ENCODE peak calls at places on chromosome 21, in seven cellular contexts. O, R, J, S, K, A and D are unnamed samples.

GRCh38 chr21:45637883-45638282 is 5.6 kb upstream of the PCBP3 start:
- DNase-seq in O (no peak), R (no peak), J (no peak), S (no peak), K (no peak), A (no peak), D (no peak)

GRCh38 chr21:36263797-36264196 is 56.2 kb upstream of the MORC3 start:
- DNase-seq in O (no peak), R (no peak), J (no peak), S (no peak), K (no peak), A (no peak), D (no peak)

GRCh38 chr21:38819719-38820147 is 14.0 kb downstream of the ETS2 start:
- DNase-seq in O (no peak), R (no peak), J (peak; percentile 68), S (no peak), K (no peak), A (no peak), D (no peak)

GRCh38 chr21:31335957-31336738 is 7.9 kb downstream of the TIAM1 start:
- DNase-seq in O (no peak), R (no peak), J (peak; percentile 92), S (no peak), K (no peak), A (no peak), D (no peak)

GRCh38 chr21:34881894-34882371 is 167.2 kb downstream of the RUNX1 start:
- DNase-seq in O (no peak), R (no peak), J (peak; percentile 86), S (no peak), K (no peak), A (no peak), D (no peak)

GRCh38 chr21:25980710-25981109 is 189.9 kb downstream of the APP start:
- DNase-seq in O (no peak), R (no peak), J (no peak), S (no peak), K (no peak), A (no peak), D (no peak)

GRCh38 chr21:38308010-38308784 is 51.4 kb downstream of the KCNJ15 start:
- DNase-seq in O (no peak), R (no peak), J (peak; percentile 60), S (no peak), K (no peak), A (no peak), D (no peak)

GRCh38 chr21:25837545-25838263 is 102.9 kb downstream of the GABPA start:
- DNase-seq in O (no peak), R (no peak), J (peak; percentile 22), S (no peak), K (no peak), A (no peak), D (no peak)

GRCh38 chr21:42624095-42624830 is 29.2 kb upstream of the PDE9A start:
- DNase-seq in O (no peak), R (no peak), J (no peak), S (no peak), K (no peak), A (no peak), D (no peak)

GRCh38 chr21:41112740-41113692 is 54.9 kb upstream of the BACE2 start:
- DNase-seq in O (no peak), R (no peak), J (peak; percentile 92), S (no peak), K (no peak), A (no peak), D (no peak)

GRCh38 chr21:18142639-18143038 is 102.0 kb upstream of the CHODL start:
- DNase-seq in O (no peak), R (no peak), J (no peak), S (no peak), K (no peak), A (no peak), D (no peak)

GRCh38 chr21:34950980-34951379 is 98.1 kb downstream of the RUNX1 start:
- DNase-seq in O (no peak), R (no peak), J (no peak), S (no peak), K (no peak), A (no peak), D (peak; percentile 40)

GRCh38 chr21:44844256-44844655 is 26.4 kb upstream of the SUMO3 start:
- DNase-seq in O (no peak), R (no peak), J (no peak), S (no peak), K (no peak), A (no peak), D (no peak)

GRCh38 chr21:39451332-39452206 is at the start of gene SH3BGR:
- DNase-seq in O (no peak), R (peak; percentile 90), J (peak; percentile 3), S (no peak), K (no peak), A (no peak), D (peak; percentile 75)

GRCh38 chr21:46095814-46096595 is 1.9 kb upstream of the COL6A2 start:
- DNase-seq in O (no peak), R (no peak), J (no peak), S (no peak), K (peak; percentile 4), A (no peak), D (no peak)

GRCh38 chr21:41211041-41211426 is 43.1 kb downstream of the BACE2 start:
- DNase-seq in O (no peak), R (no peak), J (no peak), S (no peak), K (no peak), A (no peak), D (no peak)

GRCh38 chr21:43188712-43189151 is 19.9 kb downstream of the CRYAA start:
- DNase-seq in O (no peak), R (peak; percentile 76), J (peak; percentile 15), S (no peak), K (no peak), A (no peak), D (no peak)

GRCh38 chr21:45098867-45099266 is 24.5 kb downstream of the ADARB1 start:
- DNase-seq in O (no peak), R (no peak), J (peak; percentile 20), S (no peak), K (no peak), A (no peak), D (peak; percentile 47)

GRCh38 chr21:46320331-46320801 is 3.3 kb downstream of the C21orf58 start:
- DNase-seq in O (no peak), R (no peak), J (no peak), S (no peak), K (no peak), A (no peak), D (peak; percentile 93)

GRCh38 chr21:29797155-29797554 is 142.6 kb downstream of the GRIK1 start:
- DNase-seq in O (no peak), R (no peak), J (no peak), S (no peak), K (no peak), A (no peak), D (no peak)

GRCh38 chr21:27362249-27362648 is 395.4 kb upstream of the ADAMTS5 start:
- DNase-seq in O (no peak), R (no peak), J (no peak), S (no peak), K (no peak), A (no peak), D (no peak)

GRCh38 chr21:34908424-34909055 is 140.6 kb downstream of the RUNX1 start:
- DNase-seq in O (no peak), R (no peak), J (peak; percentile 72), S (no peak), K (no peak), A (no peak), D (peak; percentile 92)